ENCODE peak calls at places on chromosomes 6 and 20, in five cellular contexts. W is MM.1S, N is PC-9, Z is tibial artery, F is ovary. E is an unnamed sample. For H3K4me1, the result is how much of the 10 kb centered on the place peaks cover.

GRCh38 chr20:568097-568864 is 24.7 kb upstream of the CSNK2A1 start:
- DNase-seq in W (no peak), N (no peak), Z (no peak), F (no peak), E (no peak)

GRCh38 chr20:32327087-32327681 is 30.9 kb upstream of the ASXL1 start:
- DNase-seq in W (no peak), N (no peak), Z (no peak), F (no peak), E (no peak)

GRCh38 chr6:13711384-13711725 is 280 bp downstream of the RANBP9 start:
- DNase-seq in W (no peak), N (no peak), Z (peak), F (no peak), E (no peak)

GRCh38 chr6:37137201-37137880 is 32.6 kb upstream of the PIM1 start:
- DNase-seq in W (no peak), N (peak), Z (no peak), F (peak), E (no peak)

GRCh38 chr6:363291-363690 is 28.3 kb upstream of the IRF4 start:
- DNase-seq in W (no peak), N (no peak), Z (no peak), F (no peak), E (peak)

GRCh38 chr20:49570828-49571552 is 3.1 kb upstream of the PTGIS start:
- DNase-seq in W (no peak), N (no peak), Z (peak), F (peak), E (no peak)

GRCh38 chr6:7156666-7157278 is 49.0 kb downstream of the RREB1 start:
- DNase-seq in W (no peak), N (no peak), Z (no peak), F (no peak), E (peak)

GRCh38 chr6:97009781-97010492 is 85.4 kb downstream of the KLHL32 start:
- DNase-seq in W (no peak), N (no peak), Z (no peak), F (no peak), E (no peak)

GRCh38 chr20:10652660-10653191 is 21.1 kb downstream of the JAG1 start:
- DNase-seq in W (no peak), N (no peak), Z (peak), F (no peak), E (no peak)

GRCh38 chr6:85792278-85792677 is 149.6 kb upstream of the SYNCRIP start:
- DNase-seq in W (no peak), N (no peak), Z (no peak), F (no peak), E (no peak)

GRCh38 chr6:169386431-169387057 is 132.9 kb upstream of the THBS2 start:
- DNase-seq in W (no peak), N (no peak), Z (no peak), F (peak), E (no peak)

GRCh38 chr6:26250806-26251075 is 114.3 kb upstream of the BTN3A2 start:
- DNase-seq in W (no peak), N (no peak), Z (no peak), F (no peak), E (no peak)

GRCh38 chr6:146770965-146771735 is 172.4 kb downstream of the ADGB start:
- DNase-seq in W (no peak), N (no peak), Z (peak), F (peak), E (peak)

GRCh38 chr6:16548121-16548520 is 213.1 kb downstream of the ATXN1 start:
- DNase-seq in W (no peak), N (no peak), Z (no peak), F (no peak), E (no peak)

GRCh38 chr6:37029249-37029959 is 23.9 kb downstream of the FGD2 start:
- DNase-seq in W (peak), N (peak), Z (peak), F (peak), E (peak)

GRCh38 chr6:38443341-38443740 is 196.4 kb downstream of the BTBD9 start:
- DNase-seq in W (no peak), N (no peak), Z (no peak), F (no peak), E (no peak)

GRCh38 chr20:5719861-5720401 is 30.3 kb upstream of the SHLD1 start:
- DNase-seq in W (no peak), N (no peak), Z (no peak), F (no peak), E (no peak)

GRCh38 chr20:46268131-46268611 is 40.1 kb downstream of the CDH22 start:
- DNase-seq in W (no peak), N (no peak), Z (no peak), F (no peak), E (no peak)

GRCh38 chr20:16209826-16210365 is 363.4 kb downstream of the KIF16B start:
- DNase-seq in W (no peak), N (no peak), Z (no peak), F (no peak), E (no peak)

GRCh38 chr6:118551063-118551672 is 3.1 kb downstream of the PLN start:
- DNase-seq in W (peak), N (peak), Z (no peak), F (no peak), E (no peak)

GRCh38 chr6:169902070-169902469 is 150.6 kb downstream of the ERMARD start:
- DNase-seq in W (no peak), N (no peak), Z (no peak), F (no peak), E (no peak)

GRCh38 chr6:21722488-21722887 is 128.9 kb downstream of the SOX4 start:
- DNase-seq in W (no peak), N (no peak), Z (no peak), F (no peak), E (no peak)

GRCh38 chr6:123658848-123659247 is 22.1 kb upstream of the TRDN start:
- DNase-seq in W (no peak), N (no peak), Z (no peak), F (no peak), E (no peak)

GRCh38 chr6:87920245-87920644 is 127.4 kb upstream of the SPACA1 start:
- DNase-seq in W (no peak), N (no peak), Z (no peak), F (no peak), E (no peak)

GRCh38 chr6:358432-358831 is 33.1 kb upstream of the IRF4 start:
- DNase-seq in W (no peak), N (no peak), Z (no peak), F (no peak), E (no peak)

GRCh38 chr6:81981812-81982211 is 229.3 kb upstream of the TENT5A start:
- DNase-seq in W (peak), N (no peak), Z (no peak), F (no peak), E (no peak)

GRCh38 chr6:77683515-77683914 is 30.7 kb downstream of the MEI4 start:
- DNase-seq in W (no peak), N (no peak), Z (no peak), F (no peak), E (no peak)

GRCh38 chr6:2999005-2999620 is 581 bp upstream of the NQO2 start:
- DNase-seq in W (no peak), N (no peak), Z (peak), F (peak), E (no peak)

GRCh38 chr6:36907781-36908180 is 22.0 kb downstream of the C6orf89 start:
- DNase-seq in W (no peak), N (no peak), Z (no peak), F (peak), E (peak)

GRCh38 chr6:28555136-28555535 is 29.5 kb downstream of the GPX5 start:
- DNase-seq in W (no peak), N (no peak), Z (no peak), F (no peak), E (no peak)
- H3K4me1 ChIP-seq in W (under half), N (under half), Z (under half), F (under half), E (under half)

DNA sequence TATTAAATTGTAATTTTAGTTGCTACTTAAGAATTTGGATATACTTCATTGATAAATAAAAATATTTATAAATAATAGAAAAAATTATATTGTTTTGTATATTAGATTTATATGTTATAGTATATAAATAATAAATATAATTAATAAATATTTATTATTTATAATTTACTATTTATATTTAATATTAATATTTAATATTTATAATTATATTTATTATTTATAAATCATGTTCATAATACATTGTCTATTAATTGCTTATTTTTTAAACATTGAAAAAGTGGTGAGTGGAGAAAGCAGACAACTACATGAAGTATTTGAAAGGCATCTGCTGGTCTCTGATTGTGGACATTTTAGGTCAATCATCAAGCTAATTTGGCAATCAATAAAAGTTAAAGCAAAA is 464.5 kb downstream of the MMUT start:
- DNase-seq in W (no peak), N (no peak), Z (no peak), F (no peak), E (no peak)
- H3K4me1 ChIP-seq in W (under half), N (under half), Z (under half), F (under half), E (under half)

GRCh38 chr20:25054995-25055629 is 2.8 kb downstream of the ACSS1 start:
- DNase-seq in W (no peak), N (no peak), Z (peak), F (peak), E (no peak)
- H3K4me1 ChIP-seq in W (under half), N (under half), Z (under half), F (half or more), E (under half)

GRCh38 chr20:47501483-47502270 is at the start of gene NCOA3:
- DNase-seq in W (peak), N (peak), Z (peak), F (peak), E (peak)

GRCh38 chr20:47502801-47503239 is 1.1 kb downstream of the NCOA3 start:
- DNase-seq in W (peak), N (peak), Z (no peak), F (no peak), E (no peak)

GRCh38 chr20:47502271-47502730 is 614 bp downstream of the NCOA3 start:
- DNase-seq in W (peak), N (peak), Z (no peak), F (peak), E (peak)

GRCh38 chr20:47501117-47501482 is 587 bp upstream of the NCOA3 start:
- DNase-seq in W (no peak), N (no peak), Z (no peak), F (no peak), E (no peak)

GRCh38 chr20:47503685-47504084 is 2.0 kb downstream of the NCOA3 start:
- DNase-seq in W (no peak), N (no peak), Z (no peak), F (no peak), E (no peak)
- H3K4me1 ChIP-seq in W (under half), N (half or more), Z (under half), F (under half), E (under half)

GRCh38 chr20:61727761-61728160 is 337.9 kb downstream of the TAF4 start:
- DNase-seq in W (no peak), N (no peak), Z (no peak), F (no peak), E (peak)
- H3K4me1 ChIP-seq in W (under half), N (under half), Z (under half), F (under half), E (under half)